ENCODE peak calls at places on chromosomes 7 and 10, in eight cellular contexts. H is LHCN-M2; G is GM19239; I is dorsolateral prefrontal cortex; Y is body of pancreas; W is ovary; S is tibial nerve; B is stimulated activated CD4-positive, alpha-beta T cell treated with anti-CD3 and anti-CD28 coated beads, Interleukin-1b, Interleukin-23, amount 100 ng/mL, for 24 hours. R is an unnamed sample.

GRCh38 chr7:19470031-19470430 is 238.8 kb downstream of the POLR1F start:
- DNase-seq in H (peak), G (no peak), I (no peak), Y (no peak), W (no peak), S (no peak), B (no peak), R (no peak)

GRCh38 chr10:88060762-88061161 is 197.3 kb downstream of the PTEN start:
- DNase-seq in H (no peak), G (no peak), I (no peak), Y (no peak), W (no peak), S (no peak), B (no peak), R (no peak)

GRCh38 chr10:27692663-27693062 is 53.0 kb downstream of the MKX start:
- DNase-seq in H (no peak), G (no peak), I (no peak), Y (no peak), W (no peak), S (no peak), B (no peak), R (no peak)

GRCh38 chr7:127844707-127845331 is 186.4 kb downstream of the LRRC4 start:
- DNase-seq in H (peak), G (no peak), I (no peak), Y (peak), W (no peak), S (peak), B (no peak), R (no peak)

GRCh38 chr7:106464651-106465050 is 179.9 kb upstream of the NAMPT start:
- DNase-seq in H (no peak), G (no peak), I (no peak), Y (no peak), W (no peak), S (no peak), B (no peak), R (no peak)

GRCh38 chr10:133117688-133118071 is 30.0 kb downstream of the ADGRA1 start:
- DNase-seq in H (no peak), G (no peak), I (no peak), Y (no peak), W (no peak), S (no peak), B (no peak), R (no peak)

GRCh38 chr10:104293021-104293420 is 24.0 kb downstream of the GSTO2 start:
- DNase-seq in H (peak), G (no peak), I (no peak), Y (no peak), W (no peak), S (no peak), B (no peak), R (no peak)

GRCh38 chr7:128869138-128869943 is 6.7 kb downstream of the ATP6V1F start:
- DNase-seq in H (no peak), G (peak), I (no peak), Y (peak), W (peak), S (no peak), B (peak), R (peak)

GRCh38 chr10:130806426-130806825 is 505.1 kb downstream of the TCERG1L start:
- DNase-seq in H (no peak), G (no peak), I (no peak), Y (no peak), W (no peak), S (no peak), B (no peak), R (no peak)

GRCh38 chr10:119546009-119546408 is 3.5 kb upstream of the RGS10 start:
- DNase-seq in H (no peak), G (no peak), I (no peak), Y (no peak), W (no peak), S (no peak), B (no peak), R (no peak)

GRCh38 chr10:34127676-34128075 is 687.4 kb downstream of the PARD3 start:
- DNase-seq in H (no peak), G (no peak), I (no peak), Y (no peak), W (no peak), S (no peak), B (no peak), R (no peak)

GRCh38 chr7:155351120-155351870 is 53.6 kb downstream of the INSIG1 start:
- DNase-seq in H (no peak), G (no peak), I (no peak), Y (no peak), W (no peak), S (no peak), B (no peak), R (peak)

GRCh38 chr10:125772864-125773180 is 2.8 kb downstream of the MMP21 start:
- DNase-seq in H (no peak), G (no peak), I (no peak), Y (no peak), W (no peak), S (no peak), B (no peak), R (no peak)

GRCh38 chr10:69636626-69637550 is 6.8 kb downstream of the FAM241B start:
- DNase-seq in H (no peak), G (no peak), I (peak), Y (peak), W (no peak), S (no peak), B (no peak), R (no peak)

GRCh38 chr7:74027683-74028320 is at the start of gene ELN:
- DNase-seq in H (no peak), G (no peak), I (peak), Y (peak), W (peak), S (peak), B (no peak), R (peak)

GRCh38 chr7:158001621-158002320 is 585.9 kb downstream of the PTPRN2 start:
- DNase-seq in H (no peak), G (no peak), I (no peak), Y (peak), W (no peak), S (no peak), B (no peak), R (no peak)

GRCh38 chr10:24622781-24623301 is 100.8 kb downstream of the ARHGAP21 start:
- DNase-seq in H (peak), G (no peak), I (no peak), Y (no peak), W (no peak), S (no peak), B (no peak), R (no peak)

GRCh38 chr10:76858721-76859120 is 778.9 kb downstream of the KCNMA1 start:
- DNase-seq in H (no peak), G (no peak), I (no peak), Y (no peak), W (no peak), S (no peak), B (no peak), R (no peak)

GRCh38 chr7:141074997-141075396 is 1.1 kb downstream of the TMEM178B start:
- DNase-seq in H (no peak), G (no peak), I (no peak), Y (no peak), W (no peak), S (no peak), B (no peak), R (no peak)

GRCh38 chr10:5971886-5972285 is 5.5 kb downstream of the IL15RA start:
- DNase-seq in H (no peak), G (no peak), I (no peak), Y (no peak), W (no peak), S (no peak), B (no peak), R (no peak)

GRCh38 chr10:37379991-37380390 is 254.6 kb downstream of the ANKRD30A start:
- DNase-seq in H (peak), G (no peak), I (no peak), Y (no peak), W (no peak), S (no peak), B (no peak), R (no peak)

GRCh38 chr10:6292741-6293151 is 90.0 kb downstream of the PFKFB3 start:
- DNase-seq in H (no peak), G (no peak), I (no peak), Y (no peak), W (no peak), S (no peak), B (no peak), R (no peak)

GRCh38 chr7:24152907-24153513 is 131.0 kb upstream of the NPY start:
- DNase-seq in H (no peak), G (no peak), I (no peak), Y (no peak), W (no peak), S (no peak), B (no peak), R (no peak)

GRCh38 chr7:19209297-19209696 is 64.1 kb upstream of the FERD3L start:
- DNase-seq in H (no peak), G (no peak), I (no peak), Y (no peak), W (no peak), S (no peak), B (no peak), R (no peak)

GRCh38 chr10:125989791-125990190 is 93.4 kb downstream of the FANK1 start:
- DNase-seq in H (no peak), G (no peak), I (no peak), Y (no peak), W (no peak), S (no peak), B (no peak), R (no peak)

GRCh38 chr10:60942604-60943269 is 1.2 kb downstream of the RHOBTB1 start:
- DNase-seq in H (no peak), G (no peak), I (peak), Y (peak), W (peak), S (peak), B (no peak), R (peak)

GRCh38 chr7:55325371-55325792 is 39.8 kb upstream of the LANCL2 start:
- DNase-seq in H (peak), G (no peak), I (no peak), Y (peak), W (peak), S (peak), B (no peak), R (no peak)

GRCh38 chr10:13784067-13784466 is 197.3 kb downstream of the PRPF18 start:
- DNase-seq in H (no peak), G (no peak), I (no peak), Y (no peak), W (no peak), S (no peak), B (no peak), R (no peak)

GRCh38 chr7:47901542-47901941 is 46.7 kb downstream of the PKD1L1 start:
- DNase-seq in H (peak), G (no peak), I (no peak), Y (no peak), W (no peak), S (no peak), B (no peak), R (no peak)

GRCh38 chr10:65358565-65358964 is 1567.3 kb upstream of the LRRTM3 start:
- DNase-seq in H (peak), G (no peak), I (no peak), Y (peak), W (peak), S (no peak), B (no peak), R (no peak)

GRCh38 chr10:103053659-103054581 is 135.8 kb downstream of the CNNM2 start:
- DNase-seq in H (peak), G (peak), I (peak), Y (peak), W (peak), S (peak), B (peak), R (peak)

GRCh38 chr7:33500590-33500989 is 371.2 kb downstream of the BBS9 start:
- DNase-seq in H (peak), G (no peak), I (no peak), Y (no peak), W (no peak), S (no peak), B (no peak), R (no peak)

GRCh38 chr7:95871078-95871848 is 98.9 kb downstream of the DYNC1I1 start:
- DNase-seq in H (peak), G (no peak), I (peak), Y (peak), W (peak), S (peak), B (no peak), R (no peak)

GRCh38 chr10:122878799-122879338 is 512 bp downstream of the FAM24B start:
- DNase-seq in H (peak), G (no peak), I (no peak), Y (peak), W (peak), S (no peak), B (peak), R (no peak)

GRCh38 chr10:112819231-112819630 is 130.8 kb upstream of the TCF7L2 start:
- DNase-seq in H (no peak), G (no peak), I (no peak), Y (no peak), W (no peak), S (no peak), B (no peak), R (no peak)

GRCh38 chr7:128386415-128386925 is 23.3 kb downstream of the IMPDH1 start:
- DNase-seq in H (no peak), G (no peak), I (no peak), Y (no peak), W (no peak), S (no peak), B (no peak), R (no peak)

GRCh38 chr7:87474533-87475358 is 734 bp downstream of the ABCB4 start:
- DNase-seq in H (peak), G (peak), I (no peak), Y (no peak), W (no peak), S (no peak), B (no peak), R (no peak)

GRCh38 chr7:134811798-134812197 is 32.4 kb downstream of the CALD1 start:
- DNase-seq in H (peak), G (no peak), I (no peak), Y (no peak), W (no peak), S (no peak), B (no peak), R (no peak)